ENCODE peak calls at places on chromosome 16, in four cellular contexts. One of them, this sample, is unnamed.

GRCh38 chr16:1029259-1029545 is 43.3 kb upstream of the SSTR5 start:
- DNase-seq in choroid plexus epithelial cell: no peak
- DNase-seq in GM13977: no peak
- DNase-seq in astrocyte of the cerebellum: no peak
- DNase-seq in this sample: no peak

GRCh38 chr16:1647904-1648303 is 30.2 kb upstream of the JPT2 start:
- DNase-seq in GM13977: no peak
- DNase-seq in choroid plexus epithelial cell: no peak
- DNase-seq in astrocyte of the cerebellum: no peak
- DNase-seq in this sample: no peak

GRCh38 chr16:2874032-2874431 is 9.0 kb upstream of the FLYWCH2 start:
- DNase-seq in choroid plexus epithelial cell: no peak
- DNase-seq in astrocyte of the cerebellum: no peak
- DNase-seq in GM13977: no peak
- DNase-seq in this sample: no peak

GRCh38 chr16:31253642-31254045 is 6.1 kb upstream of the ITGAM start:
- DNase-seq in astrocyte of the cerebellum: no peak
- DNase-seq in choroid plexus epithelial cell: peak; percentile 31
- DNase-seq in GM13977: no peak
- DNase-seq in this sample: no peak

GRCh38 chr16:24610421-24610765 is 71.0 kb downstream of the RBBP6 start:
- DNase-seq in GM13977: no peak
- DNase-seq in astrocyte of the cerebellum: peak; percentile 0
- DNase-seq in choroid plexus epithelial cell: peak; percentile 50
- DNase-seq in this sample: no peak

GRCh38 chr16:67404740-67405226 is 11.5 kb upstream of the TPPP3 start:
- DNase-seq in astrocyte of the cerebellum: no peak
- DNase-seq in GM13977: no peak
- DNase-seq in choroid plexus epithelial cell: no peak
- DNase-seq in this sample: no peak

GRCh38 chr16:71360378-71360777 is 1.9 kb downstream of the CALB2 start:
- DNase-seq in astrocyte of the cerebellum: peak; percentile 69
- DNase-seq in GM13977: no peak
- DNase-seq in choroid plexus epithelial cell: peak; percentile 85
- DNase-seq in this sample: no peak

GRCh38 chr16:2388875-2389433 is 40.3 kb upstream of the CCNF start:
- DNase-seq in astrocyte of the cerebellum: peak; percentile 35
- DNase-seq in choroid plexus epithelial cell: peak; percentile 50
- DNase-seq in GM13977: no peak
- DNase-seq in this sample: no peak

GRCh38 chr16:30623558-30624283 is 13.5 kb upstream of the ZNF689 start:
- DNase-seq in GM13977: no peak
- DNase-seq in choroid plexus epithelial cell: no peak
- DNase-seq in astrocyte of the cerebellum: no peak
- DNase-seq in this sample: no peak

GRCh38 chr16:79090966-79091365 is 509.6 kb downstream of the MAF start:
- DNase-seq in astrocyte of the cerebellum: no peak
- DNase-seq in choroid plexus epithelial cell: no peak
- DNase-seq in GM13977: no peak
- DNase-seq in this sample: no peak

GRCh38 chr16:11128211-11129123 is 127.5 kb downstream of the SOCS1 start:
- DNase-seq in choroid plexus epithelial cell: peak; percentile 51
- DNase-seq in GM13977: no peak
- DNase-seq in astrocyte of the cerebellum: no peak
- DNase-seq in this sample: no peak

GRCh38 chr16:13634921-13635320 is 285.0 kb upstream of the ERCC4 start:
- DNase-seq in choroid plexus epithelial cell: no peak
- DNase-seq in GM13977: no peak
- DNase-seq in astrocyte of the cerebellum: no peak
- DNase-seq in this sample: no peak

GRCh38 chr16:10871157-10871991 is 5.6 kb upstream of the CIITA start:
- DNase-seq in GM13977: peak; percentile 64
- DNase-seq in astrocyte of the cerebellum: peak; percentile 38
- DNase-seq in choroid plexus epithelial cell: peak; percentile 78
- DNase-seq in this sample: peak; percentile 66

GRCh38 chr16:53822936-53823529 is 119.1 kb downstream of the FTO start:
- DNase-seq in GM13977: peak; percentile 23
- DNase-seq in choroid plexus epithelial cell: peak; percentile 60
- DNase-seq in astrocyte of the cerebellum: no peak
- DNase-seq in this sample: peak; percentile 29

GRCh38 chr16:67181346-67181745 is 2.4 kb downstream of the MATCAP1 start:
- DNase-seq in choroid plexus epithelial cell: peak; percentile 80
- DNase-seq in astrocyte of the cerebellum: peak; percentile 72
- DNase-seq in GM13977: no peak
- DNase-seq in this sample: no peak

GRCh38 chr16:4828567-4829320 is 18.3 kb downstream of the GLYR1 start:
- DNase-seq in astrocyte of the cerebellum: no peak
- DNase-seq in choroid plexus epithelial cell: no peak
- DNase-seq in GM13977: no peak
- DNase-seq in this sample: no peak

GRCh38 chr16:48608452-48608851 is 1.5 kb downstream of the N4BP1 start:
- DNase-seq in GM13977: peak; percentile 69
- DNase-seq in astrocyte of the cerebellum: no peak
- DNase-seq in choroid plexus epithelial cell: no peak
- DNase-seq in this sample: peak; percentile 70

GRCh38 chr16:4140652-4141051 is 24.4 kb upstream of the ADCY9 start:
- DNase-seq in astrocyte of the cerebellum: peak; percentile 28
- DNase-seq in choroid plexus epithelial cell: peak; percentile 71
- DNase-seq in GM13977: no peak
- DNase-seq in this sample: no peak

GRCh38 chr16:1976216-1976520 is 4.3 kb downstream of the TBL3 start:
- DNase-seq in astrocyte of the cerebellum: no peak
- DNase-seq in GM13977: no peak
- DNase-seq in choroid plexus epithelial cell: no peak
- DNase-seq in this sample: no peak

GRCh38 chr16:46727184-46727583 is 21.0 kb downstream of the MYLK3 start:
- DNase-seq in GM13977: no peak
- DNase-seq in astrocyte of the cerebellum: no peak
- DNase-seq in choroid plexus epithelial cell: no peak
- DNase-seq in this sample: no peak

GRCh38 chr16:29877266-29877961 is 14.4 kb upstream of the CDIPT start:
- DNase-seq in astrocyte of the cerebellum: no peak
- DNase-seq in choroid plexus epithelial cell: peak; percentile 46
- DNase-seq in GM13977: peak; percentile 72
- DNase-seq in this sample: peak; percentile 80

GRCh38 chr16:78444-79145 is 570 bp downstream of the MPG start:
- DNase-seq in astrocyte of the cerebellum: no peak
- DNase-seq in choroid plexus epithelial cell: peak; percentile 71
- DNase-seq in GM13977: peak; percentile 78
- DNase-seq in this sample: peak; percentile 73

GRCh38 chr16:89114159-89114981 is 20.7 kb downstream of the ACSF3 start:
- DNase-seq in astrocyte of the cerebellum: no peak
- DNase-seq in choroid plexus epithelial cell: peak; percentile 43
- DNase-seq in GM13977: no peak
- DNase-seq in this sample: no peak

GRCh38 chr16:30351586-30352419 is 3.3 kb downstream of the CD2BP2 start:
- DNase-seq in GM13977: no peak
- DNase-seq in choroid plexus epithelial cell: peak; percentile 84
- DNase-seq in astrocyte of the cerebellum: peak; percentile 96
- DNase-seq in this sample: no peak

GRCh38 chr16:35750701-35751104 is 2291.3 kb downstream of the TP53TG3F start:
- DNase-seq in choroid plexus epithelial cell: no peak
- DNase-seq in GM13977: no peak
- DNase-seq in astrocyte of the cerebellum: no peak
- DNase-seq in this sample: no peak

GRCh38 chr16:67277999-67278772 is 1.1 kb upstream of the PLEKHG4 start:
- DNase-seq in GM13977: no peak
- DNase-seq in choroid plexus epithelial cell: peak; percentile 38
- DNase-seq in astrocyte of the cerebellum: peak; percentile 61
- DNase-seq in this sample: no peak

GRCh38 chr16:19844945-19845641 is 39.6 kb downstream of the GPRC5B start:
- DNase-seq in choroid plexus epithelial cell: peak; percentile 93
- DNase-seq in astrocyte of the cerebellum: peak; percentile 59
- DNase-seq in GM13977: no peak
- DNase-seq in this sample: no peak

GRCh38 chr16:17318200-17318599 is 152.6 kb downstream of the XYLT1 start:
- DNase-seq in GM13977: no peak
- DNase-seq in astrocyte of the cerebellum: no peak
- DNase-seq in choroid plexus epithelial cell: peak; percentile 14
- DNase-seq in this sample: no peak

GRCh38 chr16:53821957-53822625 is 118.1 kb downstream of the FTO start:
- DNase-seq in GM13977: no peak
- DNase-seq in choroid plexus epithelial cell: peak; percentile 82
- DNase-seq in astrocyte of the cerebellum: peak; percentile 51
- DNase-seq in this sample: no peak

DNA sequence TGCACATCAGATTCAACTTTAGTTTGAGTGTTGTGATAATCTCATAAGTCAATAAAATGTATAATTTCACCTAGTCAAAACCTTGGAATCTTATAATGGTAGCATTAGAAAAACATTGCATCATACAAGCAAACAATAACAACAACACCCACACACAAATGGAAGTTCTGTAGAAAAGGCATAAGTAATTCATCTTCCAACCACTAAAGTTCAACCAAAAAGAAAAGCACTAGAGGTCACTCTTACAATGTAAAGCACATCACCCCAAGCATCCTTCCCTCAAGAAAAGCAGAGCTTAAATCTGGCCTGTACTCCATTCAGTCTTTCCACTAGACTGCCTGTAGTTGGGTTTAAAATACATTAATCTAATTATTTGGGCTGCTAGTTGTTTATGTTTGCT is 1.8 kb downstream of the CNTNAP4 start:
- DNase-seq in choroid plexus epithelial cell: peak; percentile 3
- DNase-seq in GM13977: peak; percentile 18
- DNase-seq in astrocyte of the cerebellum: no peak
- DNase-seq in this sample: peak; percentile 4
- TF ChIP-seq CTCF in choroid plexus epithelial cell: no peak
- TF ChIP-seq CTCF in GM13977: no peak
- TF ChIP-seq CTCF in astrocyte of the cerebellum: no peak
- TF ChIP-seq CTCF in this sample: no peak

GRCh38 chr16:85319208-85319983 is 207.1 kb upstream of the CIBAR2 start:
- DNase-seq in choroid plexus epithelial cell: no peak
- DNase-seq in astrocyte of the cerebellum: no peak
- DNase-seq in GM13977: no peak
- DNase-seq in this sample: no peak

GRCh38 chr16:85320677-85321385 is 208.6 kb upstream of the CIBAR2 start:
- DNase-seq in GM13977: no peak
- DNase-seq in choroid plexus epithelial cell: no peak
- DNase-seq in astrocyte of the cerebellum: no peak
- DNase-seq in this sample: no peak

GRCh38 chr16:85317704-85318103 is 205.4 kb upstream of the CIBAR2 start:
- DNase-seq in astrocyte of the cerebellum: no peak
- DNase-seq in GM13977: no peak
- DNase-seq in choroid plexus epithelial cell: no peak
- DNase-seq in this sample: no peak

GRCh38 chr16:85321856-85322271 is 209.6 kb upstream of the CIBAR2 start:
- DNase-seq in choroid plexus epithelial cell: peak; percentile 94
- DNase-seq in GM13977: no peak
- DNase-seq in astrocyte of the cerebellum: peak; percentile 94
- DNase-seq in this sample: no peak

DNA sequence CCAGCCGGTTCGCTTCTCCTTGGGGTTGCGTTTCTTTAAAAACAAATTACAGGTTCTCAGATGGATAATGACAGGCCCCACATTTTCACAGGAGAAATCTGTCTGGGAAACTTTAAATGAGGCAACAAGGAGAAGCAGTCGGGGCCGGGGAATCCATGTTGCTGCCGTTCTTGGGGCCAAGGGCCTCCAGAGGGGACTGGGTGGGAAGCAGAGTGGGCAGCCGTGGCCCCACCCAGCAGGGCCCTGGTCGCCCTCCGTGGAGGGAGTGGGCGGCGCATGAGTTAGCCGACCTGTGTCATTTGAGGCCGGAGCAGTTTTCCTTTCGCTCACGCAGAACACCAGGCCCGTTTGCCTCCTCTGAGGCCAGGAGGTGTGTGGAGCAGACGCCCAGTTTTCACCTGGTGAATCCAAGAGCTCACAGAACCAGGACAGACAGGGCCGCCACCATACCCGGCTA is 207.7 kb upstream of the CIBAR2 start:
- DNase-seq in GM13977: no peak
- DNase-seq in choroid plexus epithelial cell: no peak
- DNase-seq in astrocyte of the cerebellum: no peak
- DNase-seq in this sample: no peak
- TF ChIP-seq CTCF in GM13977: no peak
- TF ChIP-seq CTCF in choroid plexus epithelial cell: no peak
- TF ChIP-seq CTCF in astrocyte of the cerebellum: no peak
- TF ChIP-seq CTCF in this sample: no peak

GRCh38 chr16:74305978-74306784 is 9.6 kb downstream of the PSMD7 start:
- DNase-seq in choroid plexus epithelial cell: no peak
- DNase-seq in astrocyte of the cerebellum: no peak
- DNase-seq in GM13977: no peak
- DNase-seq in this sample: no peak

GRCh38 chr16:74305286-74305685 is 8.7 kb downstream of the PSMD7 start:
- DNase-seq in choroid plexus epithelial cell: no peak
- DNase-seq in GM13977: no peak
- DNase-seq in astrocyte of the cerebellum: no peak
- DNase-seq in this sample: no peak

GRCh38 chr16:74302341-74302740 is 5.7 kb downstream of the PSMD7 start:
- DNase-seq in GM13977: no peak
- DNase-seq in choroid plexus epithelial cell: no peak
- DNase-seq in astrocyte of the cerebellum: no peak
- DNase-seq in this sample: no peak

GRCh38 chr16:74304164-74304834 is 7.7 kb downstream of the PSMD7 start:
- DNase-seq in astrocyte of the cerebellum: no peak
- DNase-seq in GM13977: no peak
- DNase-seq in choroid plexus epithelial cell: peak; percentile 43
- DNase-seq in this sample: peak; percentile 25

GRCh38 chr16:74304835-74305176 is 8.2 kb downstream of the PSMD7 start:
- DNase-seq in choroid plexus epithelial cell: no peak
- DNase-seq in astrocyte of the cerebellum: no peak
- DNase-seq in GM13977: no peak
- DNase-seq in this sample: no peak
- TF ChIP-seq CTCF in choroid plexus epithelial cell: no peak
- TF ChIP-seq CTCF in astrocyte of the cerebellum: no peak
- TF ChIP-seq CTCF in GM13977: no peak
- TF ChIP-seq CTCF in this sample: no peak

DNA sequence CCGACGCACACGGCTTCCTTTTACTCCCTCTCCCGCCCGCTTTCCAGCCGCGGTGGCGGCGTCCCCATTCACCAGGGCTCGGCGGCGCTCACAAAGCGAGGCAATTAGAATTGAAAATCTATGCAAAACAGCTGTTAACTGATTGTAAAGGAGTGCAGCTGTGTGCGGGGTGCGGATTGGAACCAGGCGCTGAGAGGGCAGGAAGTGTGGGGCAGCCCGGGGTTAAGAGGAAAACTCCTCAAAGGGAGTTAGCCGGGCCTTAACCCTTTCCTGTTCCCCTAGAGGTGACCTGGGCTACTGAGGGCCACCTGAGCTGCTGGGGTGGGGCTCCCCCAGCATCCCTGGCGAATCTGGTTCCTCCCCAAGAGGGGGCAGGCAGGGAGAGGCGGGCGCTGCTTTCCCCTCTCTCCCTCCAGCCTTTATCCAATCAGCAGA is 5.8 kb upstream of the GSE1 start:
- DNase-seq in astrocyte of the cerebellum: no peak
- DNase-seq in choroid plexus epithelial cell: no peak
- DNase-seq in GM13977: no peak
- DNase-seq in this sample: no peak
- TF ChIP-seq CTCF in astrocyte of the cerebellum: peak; percentile 13
- TF ChIP-seq CTCF in choroid plexus epithelial cell: peak; percentile 27
- TF ChIP-seq CTCF in GM13977: no peak
- TF ChIP-seq CTCF in this sample: no peak

GRCh38 chr16:9479008-9479407 is 387.6 kb downstream of the HAPSTR1 start:
- DNase-seq in GM13977: no peak
- DNase-seq in astrocyte of the cerebellum: no peak
- DNase-seq in choroid plexus epithelial cell: no peak
- DNase-seq in this sample: no peak
- TF ChIP-seq CTCF in GM13977: no peak
- TF ChIP-seq CTCF in astrocyte of the cerebellum: no peak
- TF ChIP-seq CTCF in choroid plexus epithelial cell: no peak
- TF ChIP-seq CTCF in this sample: no peak

GRCh38 chr16:50677351-50677750 is 3.8 kb downstream of the SNX20 start:
- DNase-seq in astrocyte of the cerebellum: no peak
- DNase-seq in choroid plexus epithelial cell: no peak
- DNase-seq in GM13977: no peak
- DNase-seq in this sample: no peak
- TF ChIP-seq CTCF in astrocyte of the cerebellum: peak; percentile 13
- TF ChIP-seq CTCF in choroid plexus epithelial cell: peak; percentile 43
- TF ChIP-seq CTCF in GM13977: peak; percentile 56
- TF ChIP-seq CTCF in this sample: no peak